ENCODE peak calls at places on chromosome 5, in nine cellular contexts. T is A172; O is SHP77; I is posterior cingulate gyrus; F is PC-9; G is Ammon's horn; D is ELF-1; E is activated CD4-positive, alpha-beta T cell treated with anti-CD3 and anti-CD28 coated beads, Interleukin-2, amount 50 U/mL, for 4 hours; V is hypothalamus. B is an unnamed sample.

GRCh38 chr5:171418982-171419662 is at the start of gene FGF18:
- DNase-seq in T (no peak), O (no peak), I (no peak), F (peak; percentile 69), G (no peak), D (peak; percentile 92), E (no peak), V (no peak), B (peak; percentile 93)

GRCh38 chr5:177389368-177390169 is 5.3 kb downstream of the SLC34A1 start:
- DNase-seq in T (peak; percentile 93), O (no peak), I (no peak), F (peak; percentile 88), G (no peak), D (peak; percentile 87), E (peak; percentile 46), V (no peak), B (peak; percentile 69)

GRCh38 chr5:178336889-178337785 is 104.5 kb upstream of the PHYKPL start:
- DNase-seq in T (no peak), O (no peak), I (peak; percentile 28), F (no peak), G (peak; percentile 32), D (peak; percentile 38), E (no peak), V (no peak), B (no peak)

GRCh38 chr5:160287378-160288051 is 24.8 kb downstream of the CCNJL start:
- DNase-seq in T (peak; percentile 58), O (peak; percentile 92), I (peak; percentile 47), F (peak; percentile 94), G (peak; percentile 58), D (peak; percentile 99), E (no peak), V (peak; percentile 51), B (peak; percentile 95)

GRCh38 chr5:111223790-111224560 is at the start of gene CAMK4:
- DNase-seq in T (peak; percentile 82), O (peak; percentile 66), I (peak; percentile 80), F (no peak), G (peak; percentile 82), D (peak; percentile 76), E (peak; percentile 67), V (peak; percentile 70), B (peak; percentile 86)

GRCh38 chr5:177369050-177369912 is 11.6 kb downstream of the RGS14 start:
- DNase-seq in T (no peak), O (no peak), I (no peak), F (no peak), G (no peak), D (no peak), E (no peak), V (no peak), B (peak; percentile 43)

GRCh38 chr5:132098621-132099020 is 25.0 kb downstream of the CSF2 start:
- DNase-seq in T (no peak), O (no peak), I (no peak), F (no peak), G (no peak), D (no peak), E (no peak), V (no peak), B (no peak)

GRCh38 chr5:123134653-123135181 is 45.7 kb downstream of the PRDM6 start:
- DNase-seq in T (no peak), O (no peak), I (no peak), F (no peak), G (no peak), D (no peak), E (no peak), V (no peak), B (peak; percentile 60)

GRCh38 chr5:170572453-170572852 is 68.6 kb downstream of the KCNIP1 start:
- DNase-seq in T (no peak), O (no peak), I (no peak), F (no peak), G (no peak), D (no peak), E (no peak), V (no peak), B (no peak)

GRCh38 chr5:55994502-55994997 is at the start of gene IL6ST:
- DNase-seq in T (peak; percentile 87), O (peak; percentile 71), I (peak; percentile 34), F (no peak), G (peak; percentile 72), D (no peak), E (no peak), V (no peak), B (peak; percentile 85)

GRCh38 chr5:54148062-54148461 is 162.3 kb downstream of the ARL15 start:
- DNase-seq in T (no peak), O (no peak), I (no peak), F (no peak), G (no peak), D (no peak), E (no peak), V (no peak), B (no peak)

GRCh38 chr5:153447534-153447933 is 42.9 kb upstream of the GRIA1 start:
- DNase-seq in T (no peak), O (no peak), I (peak; percentile 30), F (no peak), G (peak; percentile 65), D (no peak), E (no peak), V (no peak), B (no peak)

GRCh38 chr5:31464081-31464480 is 67.8 kb downstream of the DROSHA start:
- DNase-seq in T (no peak), O (no peak), I (no peak), F (no peak), G (no peak), D (no peak), E (no peak), V (no peak), B (no peak)

GRCh38 chr5:3301316-3301715 is 294.3 kb upstream of the IRX1 start:
- DNase-seq in T (no peak), O (no peak), I (no peak), F (no peak), G (no peak), D (peak; percentile 81), E (no peak), V (no peak), B (no peak)

GRCh38 chr5:135034186-135034962 is at the start of gene PITX1:
- DNase-seq in T (peak; percentile 65), O (peak; percentile 76), I (no peak), F (peak; percentile 79), G (no peak), D (peak; percentile 87), E (peak; percentile 19), V (no peak), B (peak; percentile 81)

GRCh38 chr5:146623009-146623408 is 107.0 kb upstream of the GPR151 start:
- DNase-seq in T (no peak), O (no peak), I (no peak), F (no peak), G (no peak), D (no peak), E (no peak), V (no peak), B (no peak)

GRCh38 chr5:44987026-44987425 is 178.3 kb downstream of the MRPS30 start:
- DNase-seq in T (peak; percentile 3), O (no peak), I (no peak), F (no peak), G (no peak), D (no peak), E (no peak), V (no peak), B (no peak)

GRCh38 chr5:159331099-159331973 is 1.0 kb upstream of the IL12B start:
- DNase-seq in T (peak; percentile 54), O (peak; percentile 21), I (peak; percentile 37), F (peak; percentile 73), G (peak; percentile 32), D (peak; percentile 80), E (peak; percentile 71), V (peak; percentile 16), B (peak; percentile 64)

GRCh38 chr5:172942556-172942955 is 16.7 kb upstream of the RPL26L1 start:
- DNase-seq in T (no peak), O (no peak), I (no peak), F (no peak), G (no peak), D (no peak), E (no peak), V (no peak), B (no peak)

GRCh38 chr5:39209924-39210323 is 9.4 kb downstream of the FYB1 start:
- DNase-seq in T (no peak), O (no peak), I (no peak), F (no peak), G (no peak), D (no peak), E (peak; percentile 49), V (no peak), B (no peak)

GRCh38 chr5:102715405-102715804 is 39.7 kb upstream of the PAM start:
- DNase-seq in T (peak; percentile 68), O (no peak), I (no peak), F (peak; percentile 12), G (no peak), D (no peak), E (no peak), V (no peak), B (no peak)

GRCh38 chr5:179246227-179246626 is 99.0 kb downstream of the ADAMTS2 start:
- DNase-seq in T (no peak), O (no peak), I (no peak), F (no peak), G (no peak), D (no peak), E (no peak), V (no peak), B (no peak)

GRCh38 chr5:53571403-53571802 is 11.0 kb downstream of the NDUFS4 start:
- DNase-seq in T (no peak), O (no peak), I (no peak), F (no peak), G (no peak), D (no peak), E (no peak), V (no peak), B (no peak)

GRCh38 chr5:36374275-36374862 is 72.7 kb upstream of the RANBP3L start:
- DNase-seq in T (peak; percentile 61), O (no peak), I (no peak), F (no peak), G (no peak), D (no peak), E (no peak), V (no peak), B (no peak)

GRCh38 chr5:57010786-57011185 is 58.9 kb upstream of the MIER3 start:
- DNase-seq in T (no peak), O (no peak), I (no peak), F (no peak), G (no peak), D (no peak), E (no peak), V (no peak), B (no peak)

GRCh38 chr5:1465966-1466471 is 20.8 kb upstream of the SLC6A3 start:
- DNase-seq in T (no peak), O (no peak), I (no peak), F (no peak), G (no peak), D (no peak), E (no peak), V (no peak), B (no peak)

GRCh38 chr5:159854916-159855315 is 61.4 kb upstream of the ADRA1B start:
- DNase-seq in T (peak; percentile 62), O (no peak), I (no peak), F (no peak), G (peak; percentile 17), D (no peak), E (no peak), V (no peak), B (peak; percentile 19)

GRCh38 chr5:140240987-140241706 is 61.8 kb downstream of the PFDN1 start:
- DNase-seq in T (peak; percentile 93), O (peak; percentile 94), I (peak; percentile 89), F (peak; percentile 75), G (peak; percentile 96), D (peak; percentile 96), E (no peak), V (peak; percentile 84), B (peak; percentile 91)

GRCh38 chr5:177455036-177455660 is 8.5 kb downstream of the PRR7 start:
- DNase-seq in T (no peak), O (peak; percentile 90), I (peak; percentile 72), F (peak; percentile 92), G (peak; percentile 52), D (peak; percentile 92), E (peak; percentile 88), V (peak; percentile 60), B (peak; percentile 90)

GRCh38 chr5:82396871-82397514 is 118.8 kb upstream of the RPS23 start:
- DNase-seq in T (peak; percentile 91), O (peak; percentile 91), I (no peak), F (peak; percentile 74), G (peak; percentile 74), D (peak; percentile 43), E (no peak), V (no peak), B (no peak)

GRCh38 chr5:33588654-33589372 is 148.0 kb downstream of the TARS1 start:
- DNase-seq in T (peak; percentile 45), O (peak; percentile 46), I (no peak), F (no peak), G (no peak), D (peak; percentile 64), E (peak; percentile 2), V (no peak), B (peak; percentile 80)

B was measured in mesendoderm.